ENCODE peak calls at places on chromosome 13, in five cellular contexts. D is omental fat pad; M is activated naive CD8-positive, alpha-beta T cell treated with anti-CD3 and anti-CD28 coated beads, Interleukin-2, amount 50 U/mL, for 24 hours; W is DMS153; K is fibroblast of the conjunctiva. L is an unnamed sample.

GRCh38 chr13:97287047-97287383 is 64.9 kb downstream of the MBNL2 start:
- DNase-seq in D (no peak), M (no peak), W (no peak), K (no peak), L (no peak)

GRCh38 chr13:91247768-91248167 is 99.7 kb upstream of the MIR17HG start:
- DNase-seq in D (no peak), M (no peak), W (no peak), K (no peak), L (no peak)

GRCh38 chr13:111512707-111513106 is 192.3 kb downstream of the TEX29 start:
- DNase-seq in D (no peak), M (no peak), W (no peak), K (no peak), L (no peak)

GRCh38 chr13:51009597-51009996 is 100.0 kb downstream of the RNASEH2B start:
- DNase-seq in D (no peak), M (no peak), W (no peak), K (no peak), L (no peak)

GRCh38 chr13:98443329-98443728 is 133.6 kb downstream of the STK24 start:
- DNase-seq in D (no peak), M (no peak), W (no peak), K (peak; percentile 23), L (no peak)

GRCh38 chr13:37540228-37540627 is 58.3 kb downstream of the POSTN start:
- DNase-seq in D (no peak), M (no peak), W (no peak), K (peak; percentile 55), L (no peak)

GRCh38 chr13:33186851-33187250 is 98.7 kb downstream of the STARD13 start:
- DNase-seq in D (no peak), M (no peak), W (no peak), K (no peak), L (no peak)

GRCh38 chr13:46386426-46386995 is 541 bp downstream of the RUBCNL start:
- DNase-seq in D (no peak), M (no peak), W (no peak), K (no peak), L (no peak)

GRCh38 chr13:38670627-38671026 is 16.2 kb upstream of the FREM2 start:
- DNase-seq in D (no peak), M (no peak), W (no peak), K (peak; percentile 13), L (no peak)

GRCh38 chr13:97140611-97141010 is 81.5 kb upstream of the MBNL2 start:
- DNase-seq in D (no peak), M (no peak), W (no peak), K (no peak), L (no peak)

GRCh38 chr13:41981961-41982723 is 21.2 kb upstream of the VWA8 start:
- DNase-seq in D (no peak), M (no peak), W (no peak), K (no peak), L (no peak)

GRCh38 chr13:85543144-85543543 is 256.1 kb downstream of the SLITRK6 start:
- DNase-seq in D (no peak), M (no peak), W (no peak), K (no peak), L (no peak)

GRCh38 chr13:85362980-85363379 is 436.2 kb downstream of the SLITRK6 start:
- DNase-seq in D (no peak), M (no peak), W (no peak), K (no peak), L (no peak)

GRCh38 chr13:29369060-29369743 is 226.3 kb downstream of the SLC7A1 start:
- DNase-seq in D (no peak), M (no peak), W (peak; percentile 11), K (peak; percentile 30), L (no peak)

GRCh38 chr13:37476874-37477273 is 121.7 kb downstream of the POSTN start:
- DNase-seq in D (no peak), M (no peak), W (no peak), K (no peak), L (no peak)